ENCODE peak calls at places on chromosomes 12 and 14, in six cellular contexts. M is HepG2, W is GM12878, E is K562, O is WTC11, T is H1. K is an unnamed sample.

GRCh38 chr12:104792570-104792969 is 165.5 kb downstream of the SLC41A2 start:
- DNase-seq in O (no peak), T (no peak), W (no peak), E (no peak), M (no peak), K (no peak)

GRCh38 chr14:95519699-95520098 is 3.2 kb upstream of the SYNE3 start:
- DNase-seq in M (no peak), W (no peak), O (no peak), T (no peak), E (no peak), K (no peak)

GRCh38 chr12:11812558-11813421 is 163.3 kb downstream of the ETV6 start:
- DNase-seq in T (peak; percentile 66), W (no peak), M (peak; percentile 78), O (peak; percentile 45), E (no peak), K (peak; percentile 70)

GRCh38 chr14:55968741-55969140 is 149.5 kb upstream of the PELI2 start:
- DNase-seq in W (no peak), O (no peak), M (no peak), E (no peak), T (no peak), K (no peak)

GRCh38 chr14:81669308-81669707 is 135.7 kb upstream of the SEL1L start:
- DNase-seq in W (no peak), E (no peak), O (no peak), M (no peak), T (no peak), K (no peak)

GRCh38 chr12:132321321-132322118 is 7.9 kb downstream of the GALNT9 start:
- DNase-seq in T (no peak), O (no peak), M (no peak), W (no peak), E (no peak), K (no peak)

GRCh38 chr12:31369712-31370521 is 44.0 kb upstream of the SINHCAF start:
- DNase-seq in W (no peak), O (peak; percentile 29), T (no peak), M (peak; percentile 24), E (no peak), K (peak; percentile 86)

GRCh38 chr12:69332815-69333358 is 15.3 kb upstream of the LYZ start:
- DNase-seq in W (no peak), E (no peak), M (peak; percentile 98), O (no peak), T (no peak), K (no peak)

GRCh38 chr14:31927348-31927826 is 149.7 kb upstream of the ARHGAP5 start:
- DNase-seq in T (no peak), M (peak; percentile 44), W (no peak), E (no peak), O (no peak), K (peak; percentile 21)

GRCh38 chr12:12992418-12993175 is 7.5 kb downstream of the HEBP1 start:
- DNase-seq in T (no peak), O (no peak), M (peak; percentile 43), W (no peak), E (no peak), K (peak; percentile 34)

GRCh38 chr14:100424504-100425453 is 101.6 kb downstream of the SLC25A47 start:
- DNase-seq in E (no peak), M (no peak), T (no peak), W (no peak), O (no peak), K (no peak)

GRCh38 chr12:91009319-91009950 is 4.7 kb upstream of the EPYC start:
- DNase-seq in O (no peak), E (no peak), M (no peak), W (peak; percentile 55), T (no peak), K (no peak)

GRCh38 chr12:132761032-132761910 is at the start of gene ANKLE2:
- DNase-seq in W (no peak), E (peak; percentile 83), O (peak; percentile 42), M (peak; percentile 23), T (no peak), K (peak; percentile 50)

GRCh38 chr12:72832024-72832423 is 559.9 kb downstream of the TRHDE start:
- DNase-seq in M (no peak), T (no peak), W (no peak), O (no peak), E (no peak), K (no peak)

GRCh38 chr14:95346820-95347219 is 27.1 kb upstream of the CLMN start:
- DNase-seq in E (no peak), O (no peak), M (no peak), W (no peak), T (no peak), K (peak; percentile 43)

GRCh38 chr12:11510671-11511070 is 115.3 kb upstream of the PRB2 start:
- DNase-seq in T (no peak), E (no peak), M (no peak), W (no peak), O (no peak), K (no peak)

GRCh38 chr14:104036250-104036649 is 49.2 kb upstream of the ASPG start:
- DNase-seq in E (no peak), W (no peak), T (no peak), O (no peak), M (no peak), K (no peak)

GRCh38 chr12:112381898-112382796 is at the start of gene HECTD4:
- DNase-seq in M (peak; percentile 82), E (peak; percentile 96), W (peak; percentile 34), T (peak; percentile 98), O (peak; percentile 97), K (peak; percentile 97)

GRCh38 chr14:32345311-32345771 is 16.2 kb downstream of the AKAP6 start:
- DNase-seq in O (no peak), W (no peak), M (no peak), E (no peak), T (no peak), K (no peak)

GRCh38 chr12:44581642-44582242 is 294.4 kb downstream of the NELL2 start:
- DNase-seq in O (no peak), E (no peak), T (no peak), M (no peak), W (no peak), K (peak; percentile 89)

GRCh38 chr12:97701901-97702300 is 239.3 kb downstream of the RMST start:
- DNase-seq in E (no peak), T (no peak), O (no peak), W (no peak), M (no peak), K (no peak)

GRCh38 chr14:55249423-55249822 is 21.8 kb upstream of the FBXO34 start:
- DNase-seq in O (no peak), T (no peak), W (no peak), E (no peak), M (no peak), K (no peak)

GRCh38 chr12:116366456-116366776 is 88.9 kb upstream of the MED13L start:
- DNase-seq in W (no peak), M (no peak), O (no peak), E (no peak), T (no peak), K (no peak)

GRCh38 chr14:101082036-101082435 is 178.5 kb upstream of the RTL1 start:
- DNase-seq in M (no peak), E (no peak), W (no peak), T (no peak), O (peak; percentile 7), K (no peak)

GRCh38 chr14:88829685-88830302 is 5.3 kb downstream of the TTC8 start:
- DNase-seq in E (no peak), T (no peak), O (no peak), M (no peak), W (no peak), K (no peak)

GRCh38 chr12:103456006-103456405 is 39.8 kb downstream of the C12orf42 start:
- DNase-seq in W (no peak), E (no peak), O (no peak), M (no peak), T (no peak), K (no peak)

DNA sequence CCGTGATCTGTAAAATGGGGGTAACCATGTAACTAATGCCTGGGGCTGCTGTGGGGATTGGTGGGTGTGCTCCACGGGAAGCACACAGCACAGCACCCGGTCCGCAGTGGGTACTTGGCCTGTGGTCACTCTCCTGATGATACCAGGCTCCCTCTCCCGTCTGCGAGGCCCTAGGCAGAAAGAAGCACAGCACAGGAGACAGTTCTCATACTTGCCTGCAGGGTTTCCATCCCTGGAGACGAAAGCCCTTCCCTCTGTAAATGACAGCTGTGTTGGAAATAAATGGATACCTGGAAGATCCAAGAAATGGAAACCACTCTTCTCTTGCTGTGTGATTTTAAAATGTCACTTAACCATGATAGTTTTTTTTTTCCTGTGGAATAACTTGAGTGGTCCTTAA is 7.9 kb upstream of the PRMT8 start:
- DNase-seq in O (no peak), W (no peak), E (no peak), T (no peak), M (no peak), K (peak; percentile 40)
- TF ChIP-seq CREB1 in O (no peak), W (no peak), E (no peak), T (no peak), M (no peak), K (no peak)

DNA sequence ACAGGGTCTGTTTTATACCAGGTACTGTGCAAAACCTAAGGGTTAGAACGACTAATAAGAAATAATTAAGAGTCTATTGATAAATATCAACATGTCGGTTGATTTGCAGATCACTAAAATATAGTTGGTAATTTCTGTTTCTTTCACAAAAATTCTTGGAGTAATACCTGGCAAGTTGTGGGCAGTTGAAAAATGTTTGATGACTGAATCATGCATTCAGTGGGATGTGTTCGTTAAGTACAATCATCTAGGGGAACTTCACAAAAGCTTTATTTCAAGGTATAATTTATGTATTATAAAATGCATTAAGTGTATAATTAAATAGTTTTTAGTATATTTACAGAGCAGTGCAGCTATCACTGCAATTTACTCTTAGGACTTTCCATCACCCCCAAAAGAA is 120.0 kb downstream of the KCNA5 start:
- DNase-seq in T (no peak), E (no peak), W (no peak), O (no peak), M (no peak), K (no peak)
- TF ChIP-seq CREB1 in T (no peak), E (no peak), W (no peak), O (no peak), M (no peak), K (no peak)

GRCh38 chr14:44962573-44963528 is 861 bp downstream of the TOGARAM1 start:
- DNase-seq in O (peak; percentile 39), M (no peak), W (no peak), T (no peak), E (no peak), K (peak; percentile 53)
- TF ChIP-seq CREB1 in O (no peak), M (no peak), W (no peak), T (no peak), E (no peak), K (no peak)

DNA sequence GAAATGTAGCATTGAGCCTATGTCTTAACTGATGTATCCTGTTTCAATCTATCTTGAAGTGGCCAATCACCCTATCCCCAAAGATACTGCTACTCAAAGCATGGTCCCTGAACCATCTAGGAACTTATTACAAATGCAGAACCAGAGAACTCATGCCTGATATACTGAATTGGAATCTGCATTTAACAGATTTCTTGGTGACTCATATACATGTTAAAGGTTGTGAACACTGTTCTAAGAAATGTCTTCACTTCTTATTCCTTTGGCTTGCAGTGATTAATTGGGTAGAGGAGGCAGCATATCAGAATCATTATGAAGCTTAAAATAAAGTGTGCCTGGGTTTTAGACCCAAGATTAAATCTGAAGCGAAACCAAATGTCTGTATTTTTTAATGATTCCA is 795.6 kb downstream of the DIO2 start:
- DNase-seq in E (no peak), T (no peak), O (no peak), M (no peak), W (no peak), K (no peak)
- TF ChIP-seq CREB1 in E (no peak), T (no peak), O (no peak), M (no peak), W (no peak), K (no peak)

GRCh38 chr12:58419182-58419760 is 477.9 kb downstream of the ATP23 start:
- DNase-seq in W (no peak), E (no peak), O (no peak), T (no peak), M (no peak), K (no peak)
- TF ChIP-seq CREB1 in W (no peak), E (no peak), O (no peak), T (no peak), M (no peak), K (no peak)